ENCODE peak calls at places on chromosomes 4 and X, in four cellular contexts. D, U, C and G are unnamed samples. For H3K4me1, the result is how much of the 10 kb centered on the place peaks cover.

GRCh38 chrX:9458516-9459078 is 6.3 kb upstream of the TBL1X start:
- DNase-seq in D (no peak), C (no peak), U (no peak), G (no peak)

GRCh38 chr4:151284534-151285245 is 7.7 kb downstream of the PRSS48 start:
- DNase-seq in D (no peak), C (no peak), U (no peak), G (no peak)

GRCh38 chr4:168384437-168385141 is 66.0 kb upstream of the DDX60 start:
- DNase-seq in C (no peak), U (peak), D (no peak), G (no peak)

GRCh38 chrX:143788265-143788664 is 67.7 kb upstream of the SPANXN2 start:
- DNase-seq in U (peak), C (no peak), D (peak), G (no peak)

GRCh38 chr4:113582737-113583136 is 178.8 kb downstream of the CAMK2D start:
- DNase-seq in D (no peak), U (no peak), C (no peak), G (no peak)

GRCh38 chr4:111283066-111283677 is 660.3 kb upstream of the PITX2 start:
- DNase-seq in C (no peak), D (peak), U (peak), G (no peak)

GRCh38 chr4:140856692-140857091 is 100.5 kb upstream of the TBC1D9 start:
- DNase-seq in D (no peak), C (no peak), U (peak), G (no peak)

GRCh38 chr4:74499986-74500781 is 55.2 kb downstream of the AREG start:
- DNase-seq in U (peak), D (no peak), C (no peak), G (no peak)

GRCh38 chr4:115834441-115834840 is 721.0 kb upstream of the NDST4 start:
- DNase-seq in D (no peak), C (no peak), U (no peak), G (no peak)

GRCh38 chrX:15718283-15718970 is 19.6 kb upstream of the CA5B start:
- DNase-seq in D (no peak), C (no peak), U (no peak), G (no peak)

GRCh38 chrX:41655631-41656030 is 33.1 kb upstream of the GPR34 start:
- DNase-seq in C (no peak), U (no peak), D (no peak), G (no peak)

GRCh38 chrX:23100826-23101225 is 101.1 kb downstream of the DDX53 start:
- DNase-seq in D (no peak), U (no peak), C (no peak), G (no peak)

GRCh38 chr4:5561286-5561685 is 147.1 kb downstream of the EVC2 start:
- DNase-seq in C (no peak), D (no peak), U (no peak), G (no peak)

GRCh38 chr4:108355523-108356208 is 186.9 kb upstream of the LEF1 start:
- DNase-seq in U (no peak), C (no peak), D (peak), G (no peak)

GRCh38 chrX:65127804-65128203 is 151.6 kb upstream of the ZC4H2 start:
- DNase-seq in D (no peak), C (no peak), U (no peak), G (no peak)

GRCh38 chr4:7805533-7806079 is 134.1 kb downstream of the AFAP1 start:
- DNase-seq in D (no peak), C (no peak), U (peak), G (no peak)

GRCh38 chr4:7807351-7807921 is 132.2 kb downstream of the AFAP1 start:
- DNase-seq in C (no peak), D (no peak), U (peak), G (no peak)

GRCh38 chr4:7806080-7806630 is 133.5 kb downstream of the AFAP1 start:
- DNase-seq in U (peak), C (no peak), D (no peak), G (no peak)

GRCh38 chr4:7808181-7808580 is 131.5 kb downstream of the AFAP1 start:
- DNase-seq in U (no peak), C (no peak), D (no peak), G (no peak)

DNA sequence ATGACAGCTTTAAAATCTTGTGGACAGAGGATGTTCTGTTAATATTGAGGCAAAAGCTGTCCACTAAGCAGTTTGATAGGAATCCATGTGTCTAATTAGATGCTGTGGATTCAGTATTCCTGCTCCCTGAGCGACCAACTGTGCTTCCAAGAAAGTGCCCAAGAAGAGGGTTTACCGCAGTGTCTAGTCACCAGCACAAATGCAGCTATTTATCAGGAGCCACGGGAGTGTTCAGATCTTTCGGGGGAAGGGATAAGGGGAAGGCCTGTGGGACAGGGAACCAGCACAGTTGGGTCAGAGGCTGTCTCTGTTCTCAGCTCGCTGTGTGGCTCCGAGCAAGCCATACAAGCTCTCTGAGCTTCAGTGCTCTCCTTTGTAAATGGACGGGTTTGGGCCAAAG is 132.9 kb downstream of the AFAP1 start:
- DNase-seq in C (no peak), D (no peak), U (no peak), G (no peak)
- H3K4me1 ChIP-seq in C (under half), D (under half), U (under half), G (half or more)

DNA sequence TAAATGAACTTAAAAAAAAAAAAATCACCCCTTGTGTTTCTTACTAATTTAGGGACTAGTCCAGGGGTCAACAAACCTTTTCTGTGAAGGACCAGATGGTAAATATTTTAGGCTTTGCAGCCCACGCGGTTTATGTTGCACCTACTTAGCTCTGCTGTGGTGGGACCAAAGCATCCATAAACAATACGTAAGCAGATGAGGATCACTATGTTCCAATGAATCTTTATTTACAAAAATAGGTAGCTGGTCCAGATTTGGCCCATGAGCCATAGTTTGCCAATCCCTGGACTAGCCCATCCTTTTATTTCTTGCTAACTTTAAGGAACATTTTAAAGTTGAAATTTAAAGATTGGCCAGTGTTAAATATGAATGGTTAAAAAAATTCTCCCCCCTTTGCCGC is 95.3 kb downstream of the AFF1 start:
- DNase-seq in C (no peak), U (no peak), D (no peak), G (no peak)
- H3K4me1 ChIP-seq in C (under half), U (half or more), D (under half), G (half or more)

GRCh38 chrX:72351606-72352338 is 46.1 kb upstream of the CITED1 start:
- DNase-seq in D (no peak), U (peak), C (no peak), G (no peak)
- H3K4me1 ChIP-seq in D (under half), U (under half), C (under half), G (under half)

DNA sequence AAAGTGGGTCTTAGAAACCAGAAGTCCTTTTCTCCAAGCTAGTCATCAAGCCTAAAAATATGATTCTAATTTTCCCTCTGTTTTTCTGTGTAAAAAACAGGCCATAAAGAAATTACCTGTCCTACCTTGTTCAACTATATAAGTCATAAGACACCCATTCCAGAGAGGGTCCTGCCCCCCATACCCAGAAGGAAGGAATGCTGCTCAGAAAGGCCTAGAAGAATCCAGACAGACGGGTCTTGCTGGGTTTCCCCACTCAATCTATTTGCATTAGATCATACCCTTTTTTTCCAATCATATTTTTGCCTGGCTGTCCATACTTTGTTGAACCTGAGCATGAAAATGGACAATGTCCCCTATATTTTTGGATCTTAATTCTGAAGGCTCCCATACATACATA is 16.3 kb upstream of the XAGE2 start:
- DNase-seq in D (no peak), C (no peak), U (no peak), G (no peak)
- H3K4me1 ChIP-seq in D (under half), C (under half), U (under half), G (under half)

GRCh38 chr4:26320159-26320452 is 708 bp upstream of the RBPJ start:
- DNase-seq in D (no peak), U (peak), C (no peak), G (no peak)

GRCh38 chr4:26319467-26320158 is 1.2 kb upstream of the RBPJ start:
- DNase-seq in U (peak), D (peak), C (peak), G (peak)

GRCh38 chr4:26322349-26322748 is 1.5 kb downstream of the RBPJ start:
- DNase-seq in C (no peak), U (no peak), D (no peak), G (no peak)

GRCh38 chr4:26320453-26321325 is at the start of gene RBPJ:
- DNase-seq in U (peak), D (peak), C (peak), G (peak)

GRCh38 chr4:26321326-26322276 is 787 bp downstream of the RBPJ start:
- DNase-seq in D (peak), C (no peak), U (peak), G (no peak)
- H3K4me1 ChIP-seq in D (under half), C (under half), U (under half), G (under half)

GRCh38 chr4:153530284-153530995 is 64.3 kb downstream of the TMEM131L start:
- DNase-seq in D (no peak), C (no peak), U (no peak), G (no peak)
- H3K4me1 ChIP-seq in D (under half), C (half or more), U (under half), G (half or more)

GRCh38 chrX:45747905-45748304 is 547.2 kb upstream of the DIPK2B start:
- DNase-seq in C (no peak), D (no peak), U (no peak), G (no peak)

GRCh38 chrX:45748443-45748842 is 547.8 kb upstream of the DIPK2B start:
- DNase-seq in D (no peak), C (no peak), U (no peak), G (no peak)

GRCh38 chrX:45749375-45749774 is 548.7 kb upstream of the DIPK2B start:
- DNase-seq in D (no peak), C (no peak), U (no peak), G (no peak)

GRCh38 chrX:45750639-45751038 is 550.0 kb upstream of the DIPK2B start:
- DNase-seq in D (no peak), U (no peak), C (no peak), G (no peak)

DNA sequence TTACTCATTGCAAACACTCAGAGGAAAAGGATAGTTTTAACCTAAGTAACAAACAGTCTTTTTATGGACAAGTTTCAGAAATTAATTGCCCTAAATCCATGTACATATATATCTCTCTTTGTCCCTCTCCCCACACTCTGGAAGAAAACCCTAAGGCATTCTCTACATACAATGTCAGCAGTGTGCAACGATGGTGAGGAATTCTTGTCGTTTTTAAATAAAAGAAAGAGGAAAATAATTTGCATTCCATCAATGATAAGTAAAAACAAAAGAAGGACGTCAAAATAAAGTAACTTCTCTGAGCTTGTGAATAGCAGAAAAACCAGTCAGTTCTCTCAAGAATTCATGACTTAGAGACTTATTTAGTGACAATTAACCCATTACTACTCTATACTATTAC is 550.5 kb upstream of the DIPK2B start:
- DNase-seq in C (no peak), U (no peak), D (no peak), G (no peak)
- H3K4me1 ChIP-seq in C (under half), U (under half), D (under half), G (under half)

GRCh38 chrX:119694601-119695534 is 1.9 kb upstream of the SEPTIN6 start:
- DNase-seq in D (peak), U (no peak), C (no peak), G (no peak)
- H3K4me1 ChIP-seq in D (under half), U (under half), C (under half), G (under half)